ENCODE peak calls at places on chromosomes 11 and 22, in ten cellular contexts. O, N, S, Y, G, F, E, R, D and W are unnamed samples. For H3K27me3, the result is how much of the 10 kb centered on the place peaks cover.

GRCh38 chr11:102325088-102325487 is 7.8 kb downstream of the BIRC3 start:
- DNase-seq in S (no peak), E (no peak), O (no peak), G (no peak), D (no peak), R (no peak), Y (no peak), F (no peak), N (no peak), W (no peak)

GRCh38 chr11:5737672-5738071 is 1.4 kb downstream of the OR56B1 start:
- DNase-seq in G (no peak), S (no peak), Y (no peak), F (no peak), N (no peak), E (no peak), R (no peak), O (no peak), D (no peak), W (no peak)

GRCh38 chr11:24575392-24575791 is 78.5 kb downstream of the LUZP2 start:
- DNase-seq in E (no peak), Y (no peak), D (no peak), N (no peak), S (no peak), G (no peak), R (no peak), O (no peak), F (no peak), W (no peak)

GRCh38 chr11:116086426-116086825 is 582.2 kb upstream of the CADM1 start:
- DNase-seq in F (no peak), E (no peak), S (no peak), D (no peak), R (no peak), N (no peak), G (no peak), Y (no peak), O (no peak), W (no peak)

GRCh38 chr11:112440518-112440917 is 179.9 kb upstream of the PLET1 start:
- DNase-seq in G (no peak), D (no peak), O (no peak), R (no peak), Y (no peak), E (no peak), F (no peak), S (peak), N (no peak), W (no peak)

GRCh38 chr22:26679003-26679629 is 21.7 kb downstream of the MIAT start:
- DNase-seq in Y (peak), G (peak), E (no peak), D (peak), O (peak), R (no peak), N (peak), F (no peak), S (peak), W (peak)

GRCh38 chr11:107858217-107859070 is at the start of gene SLC35F2:
- DNase-seq in R (no peak), O (peak), F (peak), S (peak), Y (no peak), D (peak), N (peak), G (peak), E (no peak), W (no peak)

GRCh38 chr11:133787379-133788103 is 57.8 kb downstream of the SPATA19 start:
- DNase-seq in R (no peak), D (no peak), F (no peak), N (no peak), Y (no peak), S (peak), E (no peak), G (no peak), O (peak), W (no peak)

GRCh38 chr22:42493393-42493792 is 26.2 kb downstream of the RRP7A start:
- DNase-seq in F (no peak), Y (no peak), G (no peak), S (peak), O (no peak), D (no peak), N (no peak), R (no peak), E (no peak), W (no peak)

GRCh38 chr11:79437274-79437980 is 3.4 kb downstream of the TENM4 start:
- DNase-seq in E (no peak), N (no peak), F (no peak), O (peak), S (peak), G (peak), Y (peak), D (peak), R (no peak), W (no peak)

GRCh38 chr11:111585371-111585770 is 16.9 kb upstream of the SIK2 start:
- DNase-seq in F (no peak), N (no peak), R (no peak), E (no peak), G (no peak), Y (no peak), D (no peak), O (no peak), S (no peak), W (no peak)

GRCh38 chr22:43515902-43516301 is 104.1 kb downstream of the MPPED1 start:
- DNase-seq in N (no peak), D (no peak), Y (no peak), S (peak), F (no peak), G (no peak), R (no peak), O (no peak), E (no peak), W (no peak)

DNA sequence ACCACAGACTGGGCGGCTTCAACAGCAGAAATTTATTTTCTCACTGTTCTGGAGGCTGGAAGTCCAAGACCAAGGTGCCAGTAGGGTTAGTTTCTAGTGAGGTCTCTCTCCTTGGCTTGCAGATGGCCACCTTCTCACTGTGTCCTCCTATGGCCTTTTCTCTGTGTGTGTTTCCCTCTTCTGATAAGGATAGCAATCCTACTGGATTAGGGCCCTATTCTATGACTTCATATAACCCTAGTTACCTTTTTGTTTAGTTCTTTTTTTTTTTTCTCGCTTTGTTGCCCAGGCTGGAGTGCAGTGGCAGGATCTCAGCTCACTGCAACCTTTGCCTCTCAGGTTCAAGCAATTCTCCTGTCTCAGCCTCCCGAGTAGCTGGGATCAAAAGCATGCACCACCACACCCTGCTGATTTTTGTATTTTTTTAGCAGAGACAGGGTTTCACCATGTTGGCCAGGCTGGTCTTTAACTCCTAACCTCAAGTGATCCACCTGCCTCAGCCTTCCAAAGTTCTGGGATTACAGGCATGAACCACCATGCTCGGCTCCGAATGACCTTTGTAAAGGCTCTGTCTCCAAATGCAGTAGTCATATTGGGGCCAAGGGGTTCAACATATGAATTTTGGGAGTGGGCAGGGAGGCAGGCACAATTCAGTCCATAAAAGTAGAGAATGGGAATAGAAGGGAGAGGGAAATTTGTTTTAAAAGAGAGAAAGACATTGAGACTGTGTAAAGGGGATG is 25.5 kb upstream of the NNMT start:
- DNase-seq in D (no peak), R (peak), E (no peak), S (no peak), F (no peak), Y (no peak), O (no peak), N (no peak), G (no peak), W (peak)
- H3K27me3 ChIP-seq in D (under half), R (under half), E (under half), S (under half), F (under half), Y (under half), O (under half), N (under half), G (under half), W (under half)

DNA sequence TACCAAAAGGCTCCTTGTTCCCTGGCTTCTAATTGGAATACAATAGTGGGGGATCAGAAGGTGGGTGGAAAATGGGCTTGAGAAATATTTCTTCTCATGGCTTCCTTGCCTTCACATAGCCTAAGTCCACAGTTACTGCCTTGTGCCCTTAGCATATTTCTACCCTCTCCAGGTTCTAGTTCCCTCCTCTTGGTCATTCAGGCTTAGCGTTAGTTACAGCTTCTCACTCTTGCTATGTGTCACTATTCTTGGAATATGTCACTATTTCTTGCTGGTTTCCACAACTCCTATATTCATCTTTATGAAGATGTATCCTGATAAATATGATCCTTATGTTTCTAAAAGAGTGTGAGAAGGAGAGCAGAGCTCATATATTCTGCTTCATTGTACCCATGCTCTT is 2.5 kb downstream of the OR2D2 start:
- DNase-seq in O (no peak), N (no peak), E (no peak), S (no peak), F (no peak), D (no peak), G (no peak), R (no peak), Y (no peak), W (no peak)
- H3K4me3 ChIP-seq in O (no peak), N (no peak), E (no peak), S (no peak), F (no peak), D (no peak), G (no peak), R (no peak), Y (no peak), W (no peak)

DNA sequence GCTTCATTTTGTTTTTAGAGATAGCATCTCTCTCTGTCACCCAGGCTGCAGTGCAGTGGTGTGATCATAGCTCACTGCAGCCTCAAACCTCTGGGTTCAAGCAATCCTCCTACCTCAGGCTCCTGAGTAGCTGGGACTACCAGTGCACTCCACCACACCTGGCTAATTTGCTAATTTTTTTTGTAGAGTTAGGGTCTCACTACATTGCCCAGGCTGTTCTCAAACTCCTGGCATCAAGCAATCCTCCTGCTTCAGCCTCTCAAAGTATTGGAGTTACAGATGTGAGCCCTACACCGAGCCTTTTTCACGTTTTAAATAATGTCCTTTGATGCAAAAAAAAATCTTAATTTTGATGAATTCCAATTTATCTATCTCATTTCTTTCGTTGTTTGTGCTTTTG is 75.4 kb upstream of the LINC01488 start:
- DNase-seq in G (no peak), F (no peak), Y (no peak), N (no peak), E (no peak), R (no peak), S (no peak), O (no peak), D (no peak), W (no peak)
- H3K27me3 ChIP-seq in G (under half), F (under half), Y (under half), N (under half), E (under half), R (under half), S (under half), O (under half), D (under half), W (under half)

DNA sequence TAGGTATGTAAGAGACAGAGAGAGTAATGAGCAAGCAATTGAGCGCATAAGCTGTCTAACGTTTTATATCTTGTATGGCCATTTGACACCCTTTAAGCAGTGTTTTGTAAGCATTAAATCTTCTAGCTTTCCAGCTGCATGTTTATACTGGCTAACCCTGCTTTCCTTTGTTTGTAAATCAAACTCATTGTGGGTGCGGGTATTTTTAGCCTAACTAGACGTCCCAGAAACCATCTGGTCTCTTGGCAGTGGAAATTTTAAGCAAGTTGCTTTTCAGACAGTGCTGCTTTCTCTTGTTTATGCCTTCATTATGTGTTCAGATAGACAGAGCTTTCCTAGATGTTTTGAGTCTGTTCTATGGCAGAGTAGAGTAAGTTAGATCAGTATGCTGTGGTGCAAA is 73.5 kb downstream of the RNF169 start:
- DNase-seq in R (no peak), O (no peak), D (no peak), Y (no peak), N (no peak), E (peak), F (no peak), S (no peak), G (no peak), W (no peak)
- H3K4me3 ChIP-seq in R (no peak), O (no peak), D (no peak), Y (no peak), N (no peak), E (no peak), F (no peak), S (no peak), G (no peak), W (no peak)

GRCh38 chr22:28648792-28649191 is 30.8 kb downstream of the TTC28 start:
- DNase-seq in Y (no peak), F (no peak), R (no peak), O (no peak), E (no peak), D (no peak), S (no peak), N (no peak), G (no peak), W (no peak)
- H3K27me3 ChIP-seq in Y (under half), F (under half), R (under half), O (under half), E (under half), D (under half), S (under half), N (under half), G (under half), W (under half)

DNA sequence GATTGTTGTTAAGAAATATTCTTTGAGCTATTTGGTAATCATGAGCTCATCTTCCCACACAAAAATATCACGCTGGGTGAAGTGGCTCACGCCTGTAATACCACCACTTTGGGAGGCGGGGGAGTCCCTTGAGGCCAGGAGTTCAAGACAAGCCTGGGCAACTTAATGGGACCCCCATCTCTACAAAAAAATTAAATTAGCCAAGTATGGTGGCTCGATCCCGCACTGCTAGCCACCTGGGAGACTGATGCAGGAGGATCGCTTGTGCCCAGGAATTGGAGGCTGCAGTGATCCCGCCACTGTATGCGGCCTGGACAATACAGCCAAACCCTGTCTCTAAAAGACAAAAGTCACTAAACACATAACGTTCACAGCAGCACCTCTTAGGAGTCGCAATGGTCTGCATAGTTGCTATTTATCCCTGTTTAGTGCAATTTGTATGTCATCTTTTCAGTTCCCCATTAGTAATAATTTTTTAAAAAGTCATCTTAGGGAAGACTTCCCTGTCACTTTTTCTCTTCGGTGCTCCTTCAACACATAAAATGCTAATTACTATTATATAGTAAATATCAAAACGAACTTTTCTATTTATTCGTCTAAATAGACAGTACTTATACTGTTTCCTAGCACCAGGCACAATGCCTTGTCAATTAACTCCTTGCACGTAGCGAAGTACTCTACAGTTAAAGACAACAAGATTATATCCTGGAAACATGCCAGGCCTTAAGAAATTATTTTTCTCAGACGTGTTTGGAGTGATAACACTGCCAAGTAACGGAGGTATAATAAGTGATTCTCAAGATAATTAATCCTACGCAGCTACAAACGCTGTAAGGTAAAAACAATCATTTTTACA is 1.1 kb downstream of the ST13 start:
- DNase-seq in D (no peak), Y (peak), N (no peak), E (no peak), R (no peak), O (peak), F (no peak), S (no peak), G (no peak), W (no peak)
- H3K4me3 ChIP-seq in D (no peak), Y (peak), N (peak), E (peak), R (peak), O (peak), F (peak), S (peak), G (peak), W (peak)

GRCh38 chr11:120004723-120005122 is 133.2 kb downstream of the TRIM29 start:
- DNase-seq in Y (no peak), E (no peak), N (no peak), R (no peak), F (no peak), D (no peak), O (no peak), G (no peak), S (no peak), W (no peak)
- H3K27me3 ChIP-seq in Y (under half), E (under half), N (under half), R (under half), F (under half), D (under half), O (under half), G (under half), S (under half), W (under half)

GRCh38 chr11:126408496-126408895 is 53.0 kb downstream of the ST3GAL4 start:
- DNase-seq in Y (no peak), R (no peak), D (no peak), N (no peak), O (no peak), E (no peak), S (peak), G (no peak), F (no peak), W (no peak)
- H3K4me3 ChIP-seq in Y (no peak), R (no peak), D (no peak), N (no peak), O (no peak), E (no peak), S (no peak), G (no peak), F (no peak), W (no peak)

GRCh38 chr22:37499789-37500188 is 13.6 kb upstream of the MFNG start:
- DNase-seq in N (no peak), E (no peak), O (no peak), S (no peak), F (no peak), Y (no peak), R (no peak), G (no peak), D (no peak), W (no peak)

GRCh38 chr22:37499006-37499707 is 13.0 kb upstream of the MFNG start:
- DNase-seq in S (peak), R (no peak), Y (no peak), D (no peak), E (no peak), O (no peak), F (no peak), G (no peak), N (no peak), W (no peak)

GRCh38 chr22:37498289-37498909 is 12.2 kb upstream of the MFNG start:
- DNase-seq in O (no peak), D (no peak), N (peak), R (no peak), F (no peak), Y (no peak), S (peak), E (no peak), G (no peak), W (no peak)

GRCh38 chr22:37493979-37494378 is 7.8 kb upstream of the MFNG start:
- DNase-seq in D (no peak), R (no peak), Y (no peak), N (no peak), F (no peak), G (no peak), O (no peak), S (peak), E (no peak), W (no peak)

DNA sequence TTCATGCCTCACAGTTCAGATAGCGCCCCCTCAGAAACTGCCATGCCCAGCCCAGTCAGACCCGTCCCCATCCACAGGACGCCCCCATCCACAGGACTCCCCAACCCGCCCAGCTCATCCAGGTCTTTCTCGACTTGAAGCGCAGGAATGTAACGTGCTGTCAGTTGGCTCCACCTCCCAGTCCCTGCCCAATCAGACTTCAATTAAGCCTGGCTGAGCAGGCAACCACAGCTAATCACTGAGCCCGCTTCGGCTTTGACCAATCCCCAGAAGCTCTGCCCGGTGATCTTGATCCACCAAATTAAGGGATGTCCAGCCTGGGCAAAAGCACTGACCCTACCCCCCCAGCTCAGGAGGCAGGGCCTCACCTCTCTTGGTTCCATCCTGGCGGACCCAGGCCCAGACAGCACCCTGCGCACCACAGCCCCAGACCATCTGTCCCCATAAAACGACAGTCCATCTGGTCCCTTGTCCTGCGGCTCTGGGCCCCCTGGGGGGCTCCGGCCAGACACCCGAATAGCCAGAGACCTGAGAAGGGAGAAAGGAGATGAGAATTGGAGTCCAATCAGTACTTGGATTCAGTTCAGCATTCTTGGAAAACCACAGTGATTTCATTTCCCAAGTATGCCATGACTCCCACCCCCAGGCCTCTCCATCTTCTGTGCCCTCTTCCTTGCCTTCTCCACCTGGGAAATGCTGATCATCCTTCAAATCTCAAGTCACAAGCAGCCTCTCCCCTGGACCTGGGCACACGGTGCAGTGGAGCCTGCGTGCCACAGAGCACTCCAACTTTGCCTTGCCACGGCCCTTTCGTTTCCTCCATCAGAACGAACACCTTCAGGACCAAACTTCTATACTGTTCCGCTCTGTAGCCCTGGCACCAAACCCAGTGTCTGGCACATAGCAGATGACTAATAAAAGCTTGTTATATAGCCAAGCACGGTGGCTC is 10.7 kb upstream of the MFNG start:
- DNase-seq in R (no peak), D (no peak), G (no peak), N (no peak), F (peak), Y (no peak), O (no peak), E (peak), S (peak), W (no peak)
- H3K27me3 ChIP-seq in R (under half), D (under half), G (under half), N (under half), F (under half), Y (under half), O (under half), E (under half), S (under half), W (under half)

GRCh38 chr11:811446-812245 is 1.9 kb downstream of the RPLP2 start:
- DNase-seq in G (no peak), D (no peak), E (no peak), O (no peak), S (no peak), F (no peak), N (no peak), R (no peak), Y (no peak), W (no peak)
- H3K4me3 ChIP-seq in G (no peak), D (no peak), E (no peak), O (peak), S (no peak), F (no peak), N (no peak), R (no peak), Y (no peak), W (no peak)